ENCODE peak calls at places on chromosomes 7 and 10, in seven cellular contexts. P is Caco-2; B is CD8-positive, alpha-beta memory T cell; Z is mesenchymal stem cell; V is breast epithelium; M is IMR-90; X is sigmoid colon. G is an unnamed sample. For H3K4me1 and H3K36me3, the result is how much of the 10 kb centered on the place peaks cover.

GRCh38 chr7:4712371-4713182 is 30.5 kb downstream of the FOXK1 start:
- DNase-seq in P (no peak), B (no peak), Z (peak), V (no peak), M (peak), X (no peak), G (no peak)

GRCh38 chr10:12960431-12960898 is 41.0 kb downstream of the CCDC3 start:
- DNase-seq in P (peak), B (no peak), Z (peak), V (no peak), M (peak), X (no peak), G (no peak)

GRCh38 chr10:73762915-73763314 is 18.7 kb downstream of the SEC24C start:
- DNase-seq in P (no peak), B (no peak), Z (no peak), V (no peak), M (peak), X (no peak), G (no peak)

GRCh38 chr7:155338632-155339320 is 41.1 kb downstream of the INSIG1 start:
- DNase-seq in P (no peak), B (peak), Z (no peak), V (no peak), M (no peak), X (peak), G (peak)

GRCh38 chr7:44272456-44272855 is 52.9 kb downstream of the CAMK2B start:
- DNase-seq in P (no peak), B (no peak), Z (no peak), V (no peak), M (no peak), X (no peak), G (no peak)

GRCh38 chr7:83796760-83797159 is 147.8 kb upstream of the SEMA3E start:
- DNase-seq in P (no peak), B (no peak), Z (no peak), V (no peak), M (no peak), X (no peak), G (no peak)

GRCh38 chr10:47360419-47361040 is 12.4 kb downstream of the RBP3 start:
- DNase-seq in P (peak), B (no peak), Z (no peak), V (peak), M (no peak), X (no peak), G (no peak)

GRCh38 chr10:55803055-55803454 is 558.0 kb downstream of the ZWINT start:
- DNase-seq in P (no peak), B (no peak), Z (no peak), V (no peak), M (no peak), X (no peak), G (no peak)

GRCh38 chr10:34916368-34916767 is 101.3 kb upstream of the PARD3 start:
- DNase-seq in P (peak), B (no peak), Z (peak), V (no peak), M (peak), X (no peak), G (no peak)

GRCh38 chr7:99473315-99473596 is 566 bp downstream of the ZNF789 start:
- DNase-seq in P (no peak), B (no peak), Z (peak), V (no peak), M (peak), X (no peak), G (no peak)

GRCh38 chr7:98933321-98933720 is 55.0 kb downstream of the TRRAP start:
- DNase-seq in P (no peak), B (no peak), Z (no peak), V (no peak), M (no peak), X (no peak), G (no peak)

GRCh38 chr10:68560916-68561691 is 967 bp downstream of the TET1 start:
- DNase-seq in P (peak), B (no peak), Z (peak), V (no peak), M (peak), X (peak), G (no peak)

GRCh38 chr10:23375366-23375765 is 30.8 kb upstream of the C10orf67 start:
- DNase-seq in P (no peak), B (no peak), Z (no peak), V (no peak), M (no peak), X (no peak), G (no peak)

GRCh38 chr7:113986216-113986615 is 67.4 kb upstream of the PPP1R3A start:
- DNase-seq in P (no peak), B (no peak), Z (no peak), V (no peak), M (no peak), X (no peak), G (no peak)

GRCh38 chr7:135980665-135981180 is 3.6 kb upstream of the MTPN start:
- DNase-seq in P (no peak), B (peak), Z (peak), V (no peak), M (peak), X (no peak), G (peak)

GRCh38 chr7:155667241-155667849 is 22.9 kb downstream of the RBM33 start:
- DNase-seq in P (no peak), B (no peak), Z (no peak), V (no peak), M (no peak), X (no peak), G (no peak)

GRCh38 chr10:72027498-72027897 is 60.9 kb downstream of the SPOCK2 start:
- DNase-seq in P (peak), B (no peak), Z (peak), V (no peak), M (peak), X (no peak), G (no peak)

GRCh38 chr10:119337796-119338432 is 130.5 kb downstream of the GRK5 start:
- DNase-seq in P (no peak), B (no peak), Z (peak), V (no peak), M (peak), X (no peak), G (no peak)

GRCh38 chr7:151716339-151716722 is 160.6 kb downstream of the PRKAG2 start:
- DNase-seq in P (no peak), B (no peak), Z (no peak), V (no peak), M (no peak), X (no peak), G (no peak)

GRCh38 chr10:33122014-33122788 is 164.2 kb upstream of the ITGB1 start:
- DNase-seq in P (no peak), B (no peak), Z (no peak), V (no peak), M (peak), X (no peak), G (no peak)

GRCh38 chr10:119409906-119410305 is 132.6 kb downstream of the RGS10 start:
- DNase-seq in P (no peak), B (no peak), Z (peak), V (no peak), M (peak), X (peak), G (no peak)

GRCh38 chr10:282294-283139 is 147.3 kb downstream of the ZMYND11 start:
- DNase-seq in P (no peak), B (no peak), Z (peak), V (no peak), M (peak), X (no peak), G (no peak)

GRCh38 chr10:11035318-11035920 is 17.7 kb downstream of the CELF2 start:
- DNase-seq in P (no peak), B (no peak), Z (peak), V (no peak), M (peak), X (peak), G (no peak)

GRCh38 chr10:21172774-21173432 is 275.8 kb upstream of the NEBL start:
- DNase-seq in P (peak), B (no peak), Z (peak), V (peak), M (no peak), X (no peak), G (no peak)

GRCh38 chr10:20007426-20007825 is 191.2 kb downstream of the PLXDC2 start:
- DNase-seq in P (no peak), B (no peak), Z (no peak), V (no peak), M (peak), X (no peak), G (no peak)

GRCh38 chr10:89206402-89207180 is 526 bp downstream of the CH25H start:
- DNase-seq in P (no peak), B (peak), Z (no peak), V (peak), M (peak), X (peak), G (peak)

GRCh38 chr7:133984023-133984422 is 143.1 kb upstream of the LRGUK start:
- DNase-seq in P (no peak), B (no peak), Z (no peak), V (no peak), M (no peak), X (no peak), G (no peak)

GRCh38 chr10:102593074-102593803 is 51.0 kb upstream of the TRIM8 start:
- DNase-seq in P (no peak), B (no peak), Z (peak), V (no peak), M (peak), X (no peak), G (no peak)

GRCh38 chr10:86266446-86267242 is 100.0 kb downstream of the GRID1 start:
- DNase-seq in P (no peak), B (no peak), Z (no peak), V (no peak), M (no peak), X (peak), G (no peak)

GRCh38 chr10:103181244-103181643 is 11.8 kb downstream of the NT5C2 start:
- DNase-seq in P (no peak), B (no peak), Z (no peak), V (no peak), M (no peak), X (no peak), G (no peak)

GRCh38 chr7:47477191-47478016 is 104.5 kb downstream of the TNS3 start:
- DNase-seq in P (no peak), B (no peak), Z (no peak), V (no peak), M (no peak), X (no peak), G (no peak)

GRCh38 chr7:105619590-105619989 is 38.3 kb upstream of the EFCAB10 start:
- DNase-seq in P (no peak), B (no peak), Z (no peak), V (no peak), M (no peak), X (peak), G (no peak)

GRCh38 chr7:25989140-25989705 is 162.8 kb upstream of the NFE2L3 start:
- DNase-seq in P (peak), B (no peak), Z (no peak), V (no peak), M (no peak), X (no peak), G (no peak)

GRCh38 chr10:500876-501275 is 188.6 kb downstream of the DIP2C start:
- DNase-seq in P (no peak), B (no peak), Z (no peak), V (no peak), M (peak), X (peak), G (no peak)

GRCh38 chr7:79410345-79410744 is 43.1 kb downstream of the MAGI2 start:
- DNase-seq in P (no peak), B (no peak), Z (no peak), V (no peak), M (peak), X (no peak), G (no peak)

GRCh38 chr10:59702347-59702746 is 7.3 kb downstream of the SLC16A9 start:
- DNase-seq in P (no peak), B (no peak), Z (no peak), V (no peak), M (no peak), X (no peak), G (no peak)

GRCh38 chr10:404341-404740 is 269.1 kb downstream of the ZMYND11 start:
- DNase-seq in P (no peak), B (no peak), Z (peak), V (no peak), M (peak), X (no peak), G (no peak)

GRCh38 chr10:76033457-76034196 is 602.2 kb downstream of the LRMDA start:
- DNase-seq in P (peak), B (no peak), Z (no peak), V (no peak), M (peak), X (no peak), G (no peak)

GRCh38 chr7:5701085-5701914 is 80.2 kb downstream of the RNF216 start:
- DNase-seq in P (no peak), B (peak), Z (peak), V (no peak), M (peak), X (no peak), G (peak)

GRCh38 chr10:100878291-100878910 is 34.4 kb upstream of the SLF2 start:
- DNase-seq in P (peak), B (no peak), Z (peak), V (no peak), M (peak), X (no peak), G (peak)

GRCh38 chr10:100876575-100877158 is 36.1 kb upstream of the SLF2 start:
- DNase-seq in P (no peak), B (no peak), Z (no peak), V (no peak), M (no peak), X (no peak), G (no peak)

GRCh38 chr10:100879741-100880360 is 32.9 kb upstream of the SLF2 start:
- DNase-seq in P (peak), B (no peak), Z (no peak), V (no peak), M (no peak), X (no peak), G (no peak)

GRCh38 chr10:100875484-100876166 is 37.1 kb upstream of the SLF2 start:
- DNase-seq in P (no peak), B (no peak), Z (no peak), V (peak), M (no peak), X (no peak), G (no peak)

GRCh38 chr10:100877451-100877850 is 35.3 kb upstream of the SLF2 start:
- DNase-seq in P (no peak), B (no peak), Z (no peak), V (no peak), M (no peak), X (no peak), G (no peak)
- H3K4me1 ChIP-seq in P (half or more), B (under half), Z (under half), V (under half), M (under half), X (under half), G (under half)

GRCh38 chr10:62075912-62076311 is 174.4 kb downstream of the ARID5B start:
- DNase-seq in P (no peak), B (no peak), Z (no peak), V (no peak), M (no peak), X (no peak), G (no peak)

GRCh38 chr10:62075414-62075813 is 173.9 kb downstream of the ARID5B start:
- DNase-seq in P (no peak), B (no peak), Z (no peak), V (no peak), M (no peak), X (no peak), G (no peak)

GRCh38 chr10:62079885-62080559 is 178.5 kb downstream of the ARID5B start:
- DNase-seq in P (no peak), B (no peak), Z (no peak), V (no peak), M (no peak), X (no peak), G (no peak)

GRCh38 chr10:62077330-62078015 is 176.0 kb downstream of the ARID5B start:
- DNase-seq in P (no peak), B (no peak), Z (no peak), V (no peak), M (no peak), X (no peak), G (no peak)

GRCh38 chr10:62076872-62077271 is 175.4 kb downstream of the ARID5B start:
- DNase-seq in P (no peak), B (no peak), Z (peak), V (no peak), M (peak), X (no peak), G (no peak)
- H3K36me3 ChIP-seq in P (under half), B (under half), Z (half or more), V (under half), M (half or more), X (under half), G (under half)

GRCh38 chr10:70677016-70677415 is 4.7 kb downstream of the ADAMTS14 start:
- DNase-seq in P (no peak), B (no peak), Z (no peak), V (no peak), M (no peak), X (no peak), G (no peak)
- H3K4me3 ChIP-seq in P (no peak), B (no peak), Z (no peak), V (no peak), M (no peak), X (no peak), G (no peak)

GRCh38 chr7:127751723-127752448 is 99.9 kb downstream of the SND1 start:
- DNase-seq in P (no peak), B (no peak), Z (peak), V (no peak), M (peak), X (no peak), G (no peak)
- H3K4me1 ChIP-seq in P (under half), B (under half), Z (under half), V (under half), M (under half), X (under half), G (under half)

G was measured in CD4-positive, alpha-beta memory T cell.